ENCODE peak calls at places on chromosomes 2 and 18, in nine cellular contexts. One of them, this sample, is unnamed.

GRCh38 chr18:8952796-8953760 is 149.4 kb upstream of the NDUFV2 start:
- DNase-seq in HT1080: no peak
- DNase-seq in AG10803: peak
- DNase-seq in GM04504: peak
- DNase-seq in Calu3: no peak
- DNase-seq in NCI-H1417 treated with DMSO at 0.1 percent for 48 hours: no peak
- DNase-seq in left cardiac atrium: no peak
- DNase-seq in CD8-positive, alpha-beta memory T cell: no peak
- DNase-seq in lower lobe of right lung: no peak
- DNase-seq in this sample: no peak

GRCh38 chr18:46412831-46413371 is 244.1 kb downstream of the LOXHD1 start:
- DNase-seq in HT1080: no peak
- DNase-seq in AG10803: no peak
- DNase-seq in GM04504: no peak
- DNase-seq in Calu3: no peak
- DNase-seq in NCI-H1417 treated with DMSO at 0.1 percent for 48 hours: no peak
- DNase-seq in left cardiac atrium: no peak
- DNase-seq in CD8-positive, alpha-beta memory T cell: no peak
- DNase-seq in lower lobe of right lung: no peak
- DNase-seq in this sample: no peak

GRCh38 chr2:26327291-26328272 is 18.4 kb upstream of the SELENOI start:
- DNase-seq in HT1080: no peak
- DNase-seq in AG10803: peak
- DNase-seq in GM04504: no peak
- DNase-seq in Calu3: no peak
- DNase-seq in NCI-H1417 treated with DMSO at 0.1 percent for 48 hours: no peak
- DNase-seq in left cardiac atrium: no peak
- DNase-seq in CD8-positive, alpha-beta memory T cell: no peak
- DNase-seq in lower lobe of right lung: no peak
- DNase-seq in this sample: no peak

GRCh38 chr2:238029853-238030252 is 30.9 kb upstream of the SCLY start:
- DNase-seq in HT1080: no peak
- DNase-seq in AG10803: no peak
- DNase-seq in GM04504: no peak
- DNase-seq in Calu3: no peak
- DNase-seq in NCI-H1417 treated with DMSO at 0.1 percent for 48 hours: no peak
- DNase-seq in left cardiac atrium: no peak
- DNase-seq in CD8-positive, alpha-beta memory T cell: no peak
- DNase-seq in lower lobe of right lung: no peak
- DNase-seq in this sample: no peak

GRCh38 chr2:71736986-71737385 is 283.6 kb downstream of the DYSF start:
- DNase-seq in HT1080: no peak
- DNase-seq in AG10803: peak
- DNase-seq in GM04504: no peak
- DNase-seq in Calu3: no peak
- DNase-seq in NCI-H1417 treated with DMSO at 0.1 percent for 48 hours: no peak
- DNase-seq in left cardiac atrium: peak
- DNase-seq in CD8-positive, alpha-beta memory T cell: no peak
- DNase-seq in lower lobe of right lung: no peak
- DNase-seq in this sample: no peak

GRCh38 chr2:64807417-64807816 is 153.7 kb upstream of the SERTAD2 start:
- DNase-seq in HT1080: peak
- DNase-seq in AG10803: peak
- DNase-seq in GM04504: peak
- DNase-seq in Calu3: peak
- DNase-seq in NCI-H1417 treated with DMSO at 0.1 percent for 48 hours: no peak
- DNase-seq in left cardiac atrium: no peak
- DNase-seq in CD8-positive, alpha-beta memory T cell: no peak
- DNase-seq in lower lobe of right lung: peak
- DNase-seq in this sample: no peak

GRCh38 chr2:176088048-176088936 is 4.2 kb upstream of the HOXD13 start:
- DNase-seq in HT1080: peak
- DNase-seq in AG10803: peak
- DNase-seq in GM04504: no peak
- DNase-seq in Calu3: peak
- DNase-seq in NCI-H1417 treated with DMSO at 0.1 percent for 48 hours: no peak
- DNase-seq in left cardiac atrium: peak
- DNase-seq in CD8-positive, alpha-beta memory T cell: no peak
- DNase-seq in lower lobe of right lung: peak
- DNase-seq in this sample: peak

GRCh38 chr2:145068509-145068908 is 548.6 kb upstream of the ZEB2 start:
- DNase-seq in HT1080: no peak
- DNase-seq in AG10803: no peak
- DNase-seq in GM04504: no peak
- DNase-seq in Calu3: no peak
- DNase-seq in NCI-H1417 treated with DMSO at 0.1 percent for 48 hours: no peak
- DNase-seq in left cardiac atrium: no peak
- DNase-seq in CD8-positive, alpha-beta memory T cell: no peak
- DNase-seq in lower lobe of right lung: no peak
- DNase-seq in this sample: no peak

GRCh38 chr2:174965992-174966789 is 39.0 kb downstream of the CHN1 start:
- DNase-seq in HT1080: peak
- DNase-seq in AG10803: peak
- DNase-seq in GM04504: no peak
- DNase-seq in Calu3: no peak
- DNase-seq in NCI-H1417 treated with DMSO at 0.1 percent for 48 hours: no peak
- DNase-seq in left cardiac atrium: no peak
- DNase-seq in CD8-positive, alpha-beta memory T cell: no peak
- DNase-seq in lower lobe of right lung: no peak
- DNase-seq in this sample: no peak

GRCh38 chr2:23292024-23292423 is 93.0 kb upstream of the KLHL29 start:
- DNase-seq in HT1080: no peak
- DNase-seq in AG10803: no peak
- DNase-seq in GM04504: no peak
- DNase-seq in Calu3: no peak
- DNase-seq in NCI-H1417 treated with DMSO at 0.1 percent for 48 hours: no peak
- DNase-seq in left cardiac atrium: no peak
- DNase-seq in CD8-positive, alpha-beta memory T cell: no peak
- DNase-seq in lower lobe of right lung: no peak
- DNase-seq in this sample: peak

GRCh38 chr2:241314181-241314932 is 1.1 kb downstream of the HDLBP start:
- DNase-seq in HT1080: no peak
- DNase-seq in AG10803: peak
- DNase-seq in GM04504: no peak
- DNase-seq in Calu3: no peak
- DNase-seq in NCI-H1417 treated with DMSO at 0.1 percent for 48 hours: no peak
- DNase-seq in left cardiac atrium: no peak
- DNase-seq in CD8-positive, alpha-beta memory T cell: no peak
- DNase-seq in lower lobe of right lung: no peak
- DNase-seq in this sample: no peak

GRCh38 chr2:156325671-156326385 is 6.7 kb downstream of the NR4A2 start:
- DNase-seq in HT1080: no peak
- DNase-seq in AG10803: no peak
- DNase-seq in GM04504: no peak
- DNase-seq in Calu3: no peak
- DNase-seq in NCI-H1417 treated with DMSO at 0.1 percent for 48 hours: no peak
- DNase-seq in left cardiac atrium: no peak
- DNase-seq in CD8-positive, alpha-beta memory T cell: no peak
- DNase-seq in lower lobe of right lung: no peak
- DNase-seq in this sample: no peak

GRCh38 chr18:79245517-79246001 is 150.2 kb upstream of the NFATC1 start:
- DNase-seq in HT1080: peak
- DNase-seq in AG10803: no peak
- DNase-seq in GM04504: no peak
- DNase-seq in Calu3: peak
- DNase-seq in NCI-H1417 treated with DMSO at 0.1 percent for 48 hours: no peak
- DNase-seq in left cardiac atrium: no peak
- DNase-seq in CD8-positive, alpha-beta memory T cell: peak
- DNase-seq in lower lobe of right lung: peak
- DNase-seq in this sample: no peak

GRCh38 chr2:47345584-47345913 is 57.4 kb upstream of the MSH2 start:
- DNase-seq in HT1080: no peak
- DNase-seq in AG10803: no peak
- DNase-seq in GM04504: no peak
- DNase-seq in Calu3: no peak
- DNase-seq in NCI-H1417 treated with DMSO at 0.1 percent for 48 hours: no peak
- DNase-seq in left cardiac atrium: no peak
- DNase-seq in CD8-positive, alpha-beta memory T cell: no peak
- DNase-seq in lower lobe of right lung: no peak
- DNase-seq in this sample: no peak

GRCh38 chr2:187920511-187920910 is 366.3 kb upstream of the TFPI start:
- DNase-seq in HT1080: no peak
- DNase-seq in AG10803: no peak
- DNase-seq in GM04504: no peak
- DNase-seq in Calu3: no peak
- DNase-seq in NCI-H1417 treated with DMSO at 0.1 percent for 48 hours: no peak
- DNase-seq in left cardiac atrium: no peak
- DNase-seq in CD8-positive, alpha-beta memory T cell: no peak
- DNase-seq in lower lobe of right lung: no peak
- DNase-seq in this sample: no peak